ENCODE peak calls at places on chromosome 9, in eight cellular contexts. M is A673, O is H9, F is esophagus muscularis mucosa, B is IMR-90, N is GM23338, I is adrenal gland, Q is PC-3. D is an unnamed sample.

GRCh38 chr9:131419029-131419614 is 25.2 kb downstream of the PRRC2B start:
- DNase-seq in I (no peak), M (no peak), Q (no peak), N (no peak), O (no peak), B (peak; percentile 66), F (no peak), D (no peak)

GRCh38 chr9:125103770-125104169 is 39.6 kb downstream of the SCAI start:
- DNase-seq in M (no peak), F (no peak), B (no peak), I (no peak), O (no peak), N (no peak), Q (no peak), D (no peak)

GRCh38 chr9:21580636-21581353 is 98.7 kb upstream of the IFNE start:
- DNase-seq in F (no peak), I (no peak), M (no peak), O (no peak), N (no peak), B (no peak), Q (peak; percentile 77), D (no peak)

GRCh38 chr9:34929506-34930102 is 28.5 kb upstream of the PHF24 start:
- DNase-seq in I (peak; percentile 32), F (no peak), O (peak; percentile 68), B (peak; percentile 5), M (peak; percentile 52), N (peak; percentile 91), Q (peak; percentile 32), D (peak; percentile 52)

GRCh38 chr9:134912126-134912840 is 5.4 kb downstream of the FCN1 start:
- DNase-seq in O (no peak), N (no peak), B (no peak), M (no peak), I (no peak), Q (no peak), F (no peak), D (no peak)

GRCh38 chr9:132094314-132094791 is 14.7 kb upstream of the MED27 start:
- DNase-seq in I (no peak), B (peak; percentile 95), F (no peak), N (no peak), O (no peak), Q (peak; percentile 79), M (no peak), D (no peak)

GRCh38 chr9:36169166-36169565 is at the start of gene CCIN:
- DNase-seq in I (no peak), F (no peak), N (no peak), B (no peak), Q (no peak), M (no peak), O (no peak), D (no peak)

GRCh38 chr9:34646211-34647083 is at the start of gene GALT:
- DNase-seq in Q (peak; percentile 67), N (peak; percentile 96), I (peak; percentile 97), B (peak; percentile 77), O (peak; percentile 96), F (peak; percentile 99), M (peak; percentile 91), D (peak; percentile 98)

GRCh38 chr9:120891255-120891954 is 14.4 kb upstream of the PHF19 start:
- DNase-seq in O (no peak), B (peak; percentile 50), I (no peak), F (no peak), N (no peak), Q (no peak), M (no peak), D (no peak)

GRCh38 chr9:34046784-34047379 is 1.8 kb downstream of the UBAP2 start:
- DNase-seq in Q (peak; percentile 23), F (no peak), M (peak; percentile 35), O (no peak), B (peak; percentile 10), N (peak; percentile 11), I (no peak), D (no peak)

GRCh38 chr9:93967020-93967803 is 12.1 kb upstream of the BARX1 start:
- DNase-seq in I (no peak), Q (no peak), M (no peak), B (no peak), O (no peak), F (no peak), N (no peak), D (no peak)

GRCh38 chr9:6413365-6414263 is 615 bp downstream of the UHRF2 start:
- DNase-seq in Q (peak; percentile 6), B (no peak), O (peak; percentile 32), F (no peak), I (peak; percentile 42), M (peak; percentile 30), N (peak; percentile 61), D (peak; percentile 36)

GRCh38 chr9:77750981-77751340 is 102.8 kb upstream of the GNA14 start:
- DNase-seq in I (no peak), F (no peak), O (no peak), N (no peak), B (no peak), Q (no peak), M (peak; percentile 46), D (peak; percentile 21)
- TF ChIP-seq CTCF in I (no peak), F (no peak), O (no peak), N (no peak), B (no peak), Q (no peak), M (no peak), D (no peak)

GRCh38 chr9:73155968-73156592 is 4.4 kb downstream of the ANXA1 start:
- DNase-seq in Q (no peak), O (no peak), N (no peak), I (no peak), M (no peak), B (no peak), F (no peak), D (no peak)
- H3K4me1 ChIP-seq in Q (peaks cover 32% of the 10 kb centered on the region), O (no peaks in the 10 kb centered on the region), N (peaks cover 37% of the 10 kb centered on the region), I (peaks cover 20% of the 10 kb centered on the region), M (peaks cover 30% of the 10 kb centered on the region), B (peaks cover 6% of the 10 kb centered on the region), F (peaks cover 4% of the 10 kb centered on the region), D (no peaks in the 10 kb centered on the region)

GRCh38 chr9:126564716-126565115 is 49.0 kb upstream of the LMX1B start:
- DNase-seq in N (peak; percentile 68), M (no peak), Q (no peak), O (peak; percentile 70), B (no peak), I (no peak), F (no peak), D (peak; percentile 46)
- TF ChIP-seq CTCF in N (peak; percentile 52), M (peak; percentile 23), Q (peak; percentile 37), O (peak; percentile 65), B (no peak), I (no peak), F (no peak), D (peak; percentile 61)

GRCh38 chr9:70402213-70402612 is 12.2 kb downstream of the KLF9 start:
- DNase-seq in O (no peak), F (no peak), I (no peak), B (no peak), Q (no peak), N (no peak), M (no peak), D (no peak)

GRCh38 chr9:70403166-70403565 is 11.3 kb downstream of the KLF9 start:
- DNase-seq in N (no peak), Q (no peak), I (no peak), O (no peak), F (no peak), B (no peak), M (no peak), D (no peak)

GRCh38 chr9:70405808-70406445 is 8.5 kb downstream of the KLF9 start:
- DNase-seq in B (no peak), N (peak; percentile 38), F (no peak), I (no peak), O (no peak), Q (no peak), M (no peak), D (no peak)

GRCh38 chr9:70403618-70404025 is 10.8 kb downstream of the KLF9 start:
- DNase-seq in F (no peak), B (peak; percentile 47), N (no peak), I (no peak), O (no peak), M (no peak), Q (no peak), D (no peak)

DNA sequence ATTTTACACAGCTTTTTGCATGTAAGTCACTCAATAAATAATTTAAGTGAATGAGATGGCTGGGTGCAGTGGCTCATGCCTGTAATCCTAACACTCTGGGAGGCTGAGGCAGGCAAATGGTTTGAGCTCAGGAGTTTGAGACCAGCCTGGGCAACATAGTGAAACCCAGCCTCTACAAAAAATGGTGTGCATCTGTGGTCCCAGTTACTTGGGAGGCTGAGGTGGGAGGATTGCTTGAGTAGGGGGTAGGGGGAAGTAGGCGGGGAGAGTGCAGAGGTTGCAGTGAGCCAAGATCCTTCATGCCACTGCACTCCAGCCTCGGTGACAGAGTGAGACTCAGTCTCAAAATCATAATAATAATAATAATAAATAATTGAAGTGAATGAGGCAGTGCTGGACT is 10.2 kb downstream of the KLF9 start:
- DNase-seq in O (no peak), M (no peak), Q (no peak), N (no peak), I (no peak), F (no peak), B (no peak), D (no peak)
- H3K4me1 ChIP-seq in O (peaks cover 7% of the 10 kb centered on the region), M (peaks cover 9% of the 10 kb centered on the region), Q (no peaks in the 10 kb centered on the region), N (peaks cover 13% of the 10 kb centered on the region), I (peaks cover 93% of the 10 kb centered on the region), F (peaks cover 97% of the 10 kb centered on the region), B (peaks cover 35% of the 10 kb centered on the region), D (peaks cover 9% of the 10 kb centered on the region)

GRCh38 chr9:75333624-75334023 is 245.3 kb downstream of the OSTF1 start:
- DNase-seq in Q (no peak), I (no peak), N (peak; percentile 37), M (no peak), B (no peak), F (no peak), O (no peak), D (no peak)
- TF ChIP-seq CTCF in Q (no peak), I (peak; percentile 29), N (peak; percentile 81), M (peak; percentile 41), B (no peak), F (peak; percentile 35), O (peak; percentile 73), D (peak; percentile 20)

GRCh38 chr9:109414125-109414785 is 83.9 kb downstream of the PTPN3 start:
- DNase-seq in M (no peak), I (no peak), N (peak; percentile 66), F (no peak), Q (no peak), B (no peak), O (peak; percentile 54), D (no peak)
- H3K4me1 ChIP-seq in M (no peaks in the 10 kb centered on the region), I (peaks cover 21% of the 10 kb centered on the region), N (peaks cover 26% of the 10 kb centered on the region), F (peaks cover 9% of the 10 kb centered on the region), Q (no peaks in the 10 kb centered on the region), B (no peaks in the 10 kb centered on the region), O (peaks cover 4% of the 10 kb centered on the region), D (no peaks in the 10 kb centered on the region)

D was measured in BE2C.